ENCODE peak calls at places on chromosomes 5 and 9, in five cellular contexts. G, O, R, F and Y are unnamed samples.

GRCh38 chr5:67305913-67306710 is 109.5 kb upstream of the CD180 start:
- DNase-seq in G (no peak), O (no peak), R (no peak), F (no peak), Y (peak; percentile 49)

GRCh38 chr9:12141422-12141821 is 551.8 kb upstream of the TYRP1 start:
- DNase-seq in G (no peak), O (no peak), R (no peak), F (no peak), Y (no peak)

GRCh38 chr9:111559000-111559610 is 34.1 kb downstream of the ZNF483 start:
- DNase-seq in G (no peak), O (no peak), R (no peak), F (no peak), Y (no peak)

GRCh38 chr5:17219431-17219830 is 2.0 kb downstream of the BASP1 start:
- DNase-seq in G (no peak), O (no peak), R (no peak), F (no peak), Y (peak; percentile 36)

GRCh38 chr5:107129051-107129450 is 541.7 kb downstream of the EFNA5 start:
- DNase-seq in G (no peak), O (no peak), R (no peak), F (no peak), Y (no peak)

GRCh38 chr5:103369125-103370120 is 110.9 kb downstream of the MACIR start:
- DNase-seq in G (no peak), O (no peak), R (no peak), F (no peak), Y (no peak)

GRCh38 chr5:181052928-181053759 is 13.1 kb downstream of the BTNL9 start:
- DNase-seq in G (no peak), O (no peak), R (no peak), F (no peak), Y (peak; percentile 23)

GRCh38 chr5:32767948-32768427 is 56.9 kb downstream of the NPR3 start:
- DNase-seq in G (no peak), O (no peak), R (no peak), F (peak; percentile 91), Y (no peak)

GRCh38 chr9:114452219-114453169 is 52.8 kb downstream of the WHRN start:
- DNase-seq in G (no peak), O (no peak), R (peak; percentile 22), F (no peak), Y (no peak)

GRCh38 chr5:142145106-142145900 is 36.7 kb downstream of the NDFIP1 start:
- DNase-seq in G (peak; percentile 56), O (peak; percentile 62), R (peak; percentile 60), F (no peak), Y (peak; percentile 65)

GRCh38 chr5:79436821-79437220 is 77.1 kb downstream of the HOMER1 start:
- DNase-seq in G (no peak), O (no peak), R (no peak), F (no peak), Y (no peak)

GRCh38 chr9:36798350-36799065 is 225.8 kb downstream of the MELK start:
- DNase-seq in G (no peak), O (no peak), R (no peak), F (no peak), Y (peak; percentile 62)

GRCh38 chr5:10328323-10328722 is 20.6 kb upstream of the CMBL start:
- DNase-seq in G (no peak), O (no peak), R (no peak), F (no peak), Y (no peak)

GRCh38 chr5:33736510-33736909 is 155.3 kb downstream of the ADAMTS12 start:
- DNase-seq in G (no peak), O (no peak), R (no peak), F (no peak), Y (no peak)

GRCh38 chr9:135950135-135950682 is 11.0 kb downstream of the UBAC1 start:
- DNase-seq in G (no peak), O (no peak), R (no peak), F (no peak), Y (no peak)

GRCh38 chr9:114205171-114206015 is 50.1 kb downstream of the COL27A1 start:
- DNase-seq in G (no peak), O (no peak), R (no peak), F (no peak), Y (no peak)

GRCh38 chr5:77935516-77936364 is 159.6 kb upstream of the TBCA start:
- DNase-seq in G (no peak), O (no peak), R (no peak), F (no peak), Y (peak; percentile 52)

GRCh38 chr5:15026506-15026905 is 154.9 kb upstream of the ANKH start:
- DNase-seq in G (no peak), O (no peak), R (no peak), F (no peak), Y (no peak)

GRCh38 chr9:37061763-37062162 is 27.7 kb upstream of the PAX5 start:
- DNase-seq in G (no peak), O (no peak), R (no peak), F (no peak), Y (no peak)

GRCh38 chr5:36932699-36933098 is 56.1 kb downstream of the NIPBL start:
- DNase-seq in G (no peak), O (no peak), R (no peak), F (no peak), Y (no peak)

GRCh38 chr5:181188700-181189362 is 16.2 kb downstream of the TRIM7 start:
- DNase-seq in G (peak; percentile 78), O (peak; percentile 88), R (peak; percentile 70), F (peak; percentile 85), Y (peak; percentile 89)

GRCh38 chr9:120610975-120611689 is 31.2 kb upstream of the CDK5RAP2 start:
- DNase-seq in G (no peak), O (no peak), R (no peak), F (no peak), Y (peak; percentile 5)
- TF ChIP-seq CTCF in G (no peak), O (no peak), R (no peak), F (peak; percentile 29), Y (no peak)

DNA sequence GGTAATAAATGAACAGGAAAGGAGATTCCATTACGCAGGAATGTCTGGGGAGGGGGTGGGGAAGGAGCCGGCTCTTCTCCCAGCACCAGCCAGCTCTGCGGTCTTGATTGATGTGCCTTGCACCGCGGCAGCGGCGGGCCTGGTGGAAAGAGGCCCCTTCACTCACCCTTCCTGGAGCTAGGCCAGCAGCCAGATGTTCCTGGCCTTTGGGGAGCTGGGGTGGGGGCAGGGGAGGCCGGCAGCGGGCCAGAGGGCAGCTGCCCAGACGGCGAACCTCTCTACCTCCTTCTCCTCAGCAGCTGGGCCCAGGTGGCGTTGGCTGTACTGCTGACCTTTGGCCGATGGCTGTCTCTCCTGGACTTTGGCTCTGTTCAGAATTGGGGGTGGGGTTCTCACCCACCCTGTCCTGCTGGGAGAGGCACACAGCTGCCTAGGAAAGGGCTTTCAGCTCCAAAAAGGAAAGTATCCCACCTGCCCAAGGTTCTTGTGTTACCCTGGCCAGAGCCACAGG is 58.1 kb upstream of the SYNPO start:
- DNase-seq in G (no peak), O (no peak), R (no peak), F (peak; percentile 60), Y (no peak)
- H3K4me3 ChIP-seq in G (no peak overlapping the region), O (no peak overlapping the region), R (no peak overlapping the region), F (no peak overlapping the region), Y (no peak overlapping the region)

GRCh38 chr5:72846483-72846882 is 30.0 kb downstream of the TNPO1 start:
- DNase-seq in G (no peak), O (no peak), R (no peak), F (no peak), Y (no peak)

GRCh38 chr5:72845889-72846288 is 29.4 kb downstream of the TNPO1 start:
- DNase-seq in G (no peak), O (no peak), R (no peak), F (no peak), Y (no peak)

GRCh38 chr5:72841756-72842535 is 25.5 kb downstream of the TNPO1 start:
- DNase-seq in G (no peak), O (no peak), R (no peak), F (no peak), Y (no peak)

GRCh38 chr5:72844218-72844603 is 27.8 kb downstream of the TNPO1 start:
- DNase-seq in G (no peak), O (no peak), R (no peak), F (no peak), Y (no peak)

GRCh38 chr5:72842816-72843215 is 26.4 kb downstream of the TNPO1 start:
- DNase-seq in G (no peak), O (no peak), R (no peak), F (no peak), Y (no peak)
- TF ChIP-seq CTCF in G (no peak), O (no peak), R (no peak), F (peak; percentile 50), Y (no peak)

GRCh38 chr5:125408582-125409069 is 662.2 kb upstream of the ZNF608 start:
- DNase-seq in G (no peak), O (peak; percentile 24), R (no peak), F (peak; percentile 81), Y (peak; percentile 74)

GRCh38 chr5:125401724-125402622 is 655.5 kb upstream of the ZNF608 start:
- DNase-seq in G (no peak), O (no peak), R (no peak), F (no peak), Y (no peak)

GRCh38 chr5:125398466-125398865 is 652.0 kb upstream of the ZNF608 start:
- DNase-seq in G (no peak), O (no peak), R (no peak), F (no peak), Y (no peak)

GRCh38 chr5:125399885-125400284 is 653.4 kb upstream of the ZNF608 start:
- DNase-seq in G (no peak), O (no peak), R (no peak), F (no peak), Y (no peak)

DNA sequence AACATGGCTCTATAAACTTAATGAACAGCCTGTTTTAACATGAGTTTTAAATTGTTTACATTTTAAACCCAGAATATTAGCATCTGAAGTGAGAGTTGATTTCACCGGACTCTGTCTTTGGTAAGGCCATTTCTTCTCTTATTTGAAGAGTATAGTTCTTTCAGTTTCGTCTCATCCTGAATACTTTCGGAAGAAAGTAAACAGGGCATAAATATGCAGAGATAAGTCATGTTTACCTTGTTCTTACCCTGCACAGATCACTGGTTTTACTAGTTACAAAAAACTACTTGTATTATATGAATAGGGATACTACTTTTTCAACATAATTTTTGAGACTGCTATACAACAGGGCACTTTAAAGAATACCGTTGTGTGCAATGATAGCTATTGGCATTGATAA is 656.3 kb upstream of the ZNF608 start:
- DNase-seq in G (no peak), O (no peak), R (no peak), F (no peak), Y (no peak)
- H3K4me3 ChIP-seq in G (no peak overlapping the region), O (no peak overlapping the region), R (no peak overlapping the region), F (no peak overlapping the region), Y (no peak overlapping the region)

DNA sequence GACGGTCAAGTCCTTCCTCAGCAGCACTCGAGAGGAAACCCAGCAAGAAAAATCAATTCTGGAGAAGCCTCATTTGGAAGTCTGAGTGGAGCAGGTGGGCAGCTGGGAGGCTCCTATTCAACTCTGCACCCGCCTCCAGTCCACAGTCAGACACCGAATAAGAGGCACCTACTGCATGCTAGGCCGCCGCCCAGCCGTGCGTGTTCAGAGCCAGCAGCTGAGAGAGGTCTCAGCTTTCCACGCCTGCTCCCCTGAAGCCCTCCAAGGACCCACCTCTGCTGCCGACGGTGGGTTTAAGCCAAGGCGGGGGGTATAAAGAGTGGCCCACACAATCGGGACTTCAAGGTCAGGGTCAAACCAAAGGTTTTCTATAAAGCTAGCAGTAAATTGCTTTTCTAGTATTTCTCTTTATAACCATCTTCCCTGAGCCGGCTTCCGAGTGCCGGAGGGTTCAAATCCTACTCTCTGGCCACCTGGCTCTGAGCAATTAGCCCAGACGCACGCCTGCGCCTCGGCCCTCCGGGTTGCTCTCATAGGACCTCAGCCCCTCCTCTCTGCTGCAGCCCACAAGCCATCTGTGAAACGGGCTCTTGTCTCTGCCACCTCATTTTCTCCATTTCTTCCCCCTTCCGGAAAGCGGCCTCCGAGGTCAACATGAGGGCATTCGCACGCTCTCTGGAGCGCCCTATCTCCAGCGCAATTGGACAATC is 41.8 kb downstream of the VAV2 start:
- DNase-seq in G (no peak), O (no peak), R (no peak), F (no peak), Y (no peak)
- TF ChIP-seq CTCF in G (no peak), O (no peak), R (no peak), F (no peak), Y (no peak)